ENCODE peak calls at places on chromosomes 2 and 18, in five cellular contexts. Q, H, M, A and E are unnamed samples.

GRCh38 chr2:167752734-167753133 is 494.7 kb downstream of the STK39 start:
- ATAC-seq in H (no peak), M (no peak), A (no peak), Q (no peak), E (no peak)

GRCh38 chr2:8514748-8515389 is 167.0 kb upstream of the ID2 start:
- ATAC-seq in H (peak), M (peak), Q (peak), A (no peak), E (no peak)

GRCh38 chr2:239190921-239191885 is 209.6 kb downstream of the HDAC4 start:
- ATAC-seq in H (no peak), Q (no peak), M (no peak), A (peak), E (no peak)

GRCh38 chr2:178194600-178195389 is 483 bp downstream of the OSBPL6 start:
- ATAC-seq in H (peak), M (peak), A (peak), Q (no peak), E (peak)

GRCh38 chr2:77458216-77458615 is 64.0 kb downstream of the LRRTM4 start:
- ATAC-seq in Q (no peak), M (no peak), H (no peak), A (peak), E (no peak)

GRCh38 chr18:37590346-37590745 is 24.7 kb upstream of the CELF4 start:
- ATAC-seq in M (no peak), Q (no peak), H (no peak), A (no peak), E (no peak)

GRCh38 chr2:202009019-202009481 is 24.6 kb upstream of the FZD7 start:
- ATAC-seq in Q (no peak), H (no peak), M (no peak), A (peak), E (peak)

GRCh38 chr2:128306081-128306930 is 12.4 kb downstream of the HS6ST1 start:
- ATAC-seq in Q (no peak), A (peak), M (no peak), H (no peak), E (no peak)

GRCh38 chr2:130720528-130720927 is 8.3 kb upstream of the GPR148 start:
- ATAC-seq in Q (no peak), A (no peak), M (no peak), H (no peak), E (no peak)

GRCh38 chr18:11309172-11309571 is 159.8 kb upstream of the PIEZO2 start:
- ATAC-seq in M (no peak), A (no peak), Q (no peak), H (no peak), E (peak)

GRCh38 chr2:226813148-226813701 is 13.6 kb upstream of the IRS1 start:
- ATAC-seq in Q (no peak), H (no peak), A (no peak), M (no peak), E (peak)

GRCh38 chr18:9433616-9434239 is 41.6 kb upstream of the RALBP1 start:
- ATAC-seq in A (no peak), M (no peak), Q (no peak), H (no peak), E (no peak)

GRCh38 chr2:164504253-164504652 is 117.0 kb downstream of the GRB14 start:
- ATAC-seq in M (no peak), H (no peak), A (no peak), Q (no peak), E (peak)

GRCh38 chr2:85731606-85732005 is 22.2 kb upstream of the ATOH8 start:
- ATAC-seq in M (no peak), Q (no peak), H (no peak), A (no peak), E (no peak)

GRCh38 chr2:37556256-37556655 is 115.2 kb downstream of the CDC42EP3 start:
- ATAC-seq in A (no peak), M (no peak), H (no peak), Q (no peak), E (no peak)

GRCh38 chr2:111919362-111919761 is 21.0 kb downstream of the MERTK start:
- ATAC-seq in M (no peak), A (peak), H (no peak), Q (no peak), E (peak)

GRCh38 chr18:76955529-76956170 is 133.3 kb downstream of the ZNF236 start:
- ATAC-seq in M (no peak), Q (no peak), H (peak), A (no peak), E (no peak)

GRCh38 chr2:132837764-132838163 is 167.8 kb upstream of the LYPD1 start:
- ATAC-seq in Q (no peak), A (no peak), H (no peak), M (no peak), E (no peak)

GRCh38 chr2:11753452-11753885 is 7.0 kb downstream of the LPIN1 start:
- ATAC-seq in H (peak), Q (peak), M (peak), A (peak), E (peak)

GRCh38 chr18:12721495-12722275 is 18.8 kb downstream of the PSMG2 start:
- ATAC-seq in H (no peak), A (no peak), M (no peak), Q (no peak), E (no peak)

GRCh38 chr2:43934567-43934966 is 61.2 kb downstream of the LRPPRC start:
- ATAC-seq in M (peak), A (no peak), H (peak), Q (no peak), E (peak)

GRCh38 chr2:233689498-233689897 is 3.2 kb upstream of the UGT1A6 start:
- ATAC-seq in M (no peak), A (no peak), Q (no peak), H (no peak), E (no peak)

GRCh38 chr2:43051316-43051715 is 175.1 kb downstream of the ZFP36L2 start:
- ATAC-seq in A (no peak), Q (peak), H (peak), M (peak), E (peak)

GRCh38 chr2:169222665-169223064 is 139.7 kb downstream of the LRP2 start:
- ATAC-seq in H (peak), A (no peak), Q (peak), M (peak), E (no peak)